ENCODE peak calls at places on chromosome 21, in eight cellular contexts. One of them, this sample, is unnamed.

GRCh38 chr21:31946236-31946635 is 73.4 kb downstream of the HUNK start:
- DNase-seq in HCT116: no peak
- DNase-seq in brain microvascular endothelial cell: no peak
- DNase-seq in OCI-LY7: no peak
- DNase-seq in cardiac muscle cell: no peak
- DNase-seq in left ventricle myocardium inferior: no peak
- DNase-seq in fibroblast of lung: no peak
- DNase-seq in CD8-positive, alpha-beta T cell: no peak
- DNase-seq in this sample: no peak

GRCh38 chr21:38954450-38955059 is 148.8 kb downstream of the ETS2 start:
- DNase-seq in CD8-positive, alpha-beta T cell: no peak
- DNase-seq in OCI-LY7: peak; percentile 3
- DNase-seq in brain microvascular endothelial cell: no peak
- DNase-seq in left ventricle myocardium inferior: no peak
- DNase-seq in HCT116: no peak
- DNase-seq in cardiac muscle cell: no peak
- DNase-seq in fibroblast of lung: no peak
- DNase-seq in this sample: no peak

GRCh38 chr21:26405071-26405470 is 168.0 kb downstream of the CYYR1 start:
- DNase-seq in OCI-LY7: no peak
- DNase-seq in CD8-positive, alpha-beta T cell: no peak
- DNase-seq in fibroblast of lung: peak; percentile 55
- DNase-seq in cardiac muscle cell: peak; percentile 49
- DNase-seq in brain microvascular endothelial cell: peak; percentile 67
- DNase-seq in HCT116: no peak
- DNase-seq in left ventricle myocardium inferior: no peak
- DNase-seq in this sample: peak; percentile 28

GRCh38 chr21:14602418-14602987 is 56.4 kb upstream of the SAMSN1 start:
- DNase-seq in OCI-LY7: peak; percentile 8
- DNase-seq in brain microvascular endothelial cell: no peak
- DNase-seq in CD8-positive, alpha-beta T cell: no peak
- DNase-seq in cardiac muscle cell: no peak
- DNase-seq in HCT116: no peak
- DNase-seq in left ventricle myocardium inferior: no peak
- DNase-seq in fibroblast of lung: no peak
- DNase-seq in this sample: peak; percentile 11

GRCh38 chr21:35476616-35477395 is 427.7 kb upstream of the RUNX1 start:
- DNase-seq in OCI-LY7: no peak
- DNase-seq in left ventricle myocardium inferior: no peak
- DNase-seq in fibroblast of lung: peak; percentile 74
- DNase-seq in brain microvascular endothelial cell: peak; percentile 62
- DNase-seq in HCT116: no peak
- DNase-seq in CD8-positive, alpha-beta T cell: no peak
- DNase-seq in cardiac muscle cell: peak; percentile 69
- DNase-seq in this sample: peak; percentile 77

GRCh38 chr21:32423320-32423719 is 10.8 kb downstream of the EVA1C start:
- DNase-seq in CD8-positive, alpha-beta T cell: no peak
- DNase-seq in fibroblast of lung: peak; percentile 98
- DNase-seq in cardiac muscle cell: peak; percentile 63
- DNase-seq in left ventricle myocardium inferior: no peak
- DNase-seq in OCI-LY7: no peak
- DNase-seq in brain microvascular endothelial cell: peak; percentile 84
- DNase-seq in HCT116: no peak
- DNase-seq in this sample: peak; percentile 77

GRCh38 chr21:27406297-27407009 is 439.6 kb upstream of the ADAMTS5 start:
- DNase-seq in left ventricle myocardium inferior: no peak
- DNase-seq in fibroblast of lung: peak; percentile 24
- DNase-seq in brain microvascular endothelial cell: no peak
- DNase-seq in OCI-LY7: no peak
- DNase-seq in cardiac muscle cell: peak; percentile 71
- DNase-seq in HCT116: no peak
- DNase-seq in CD8-positive, alpha-beta T cell: no peak
- DNase-seq in this sample: peak; percentile 84

GRCh38 chr21:33901421-33902288 is 13.9 kb downstream of the ATP5PO start:
- DNase-seq in left ventricle myocardium inferior: no peak
- DNase-seq in OCI-LY7: peak; percentile 24
- DNase-seq in CD8-positive, alpha-beta T cell: no peak
- DNase-seq in brain microvascular endothelial cell: peak; percentile 65
- DNase-seq in cardiac muscle cell: peak; percentile 84
- DNase-seq in fibroblast of lung: peak; percentile 70
- DNase-seq in HCT116: peak; percentile 38
- DNase-seq in this sample: peak; percentile 69

GRCh38 chr21:45639206-45640000 is 4.1 kb upstream of the PCBP3 start:
- DNase-seq in HCT116: no peak
- DNase-seq in fibroblast of lung: no peak
- DNase-seq in cardiac muscle cell: no peak
- DNase-seq in CD8-positive, alpha-beta T cell: no peak
- DNase-seq in left ventricle myocardium inferior: no peak
- DNase-seq in brain microvascular endothelial cell: no peak
- DNase-seq in OCI-LY7: no peak
- DNase-seq in this sample: no peak

GRCh38 chr21:45642122-45642813 is 1.3 kb upstream of the PCBP3 start:
- DNase-seq in fibroblast of lung: no peak
- DNase-seq in left ventricle myocardium inferior: no peak
- DNase-seq in cardiac muscle cell: peak; percentile 35
- DNase-seq in OCI-LY7: no peak
- DNase-seq in brain microvascular endothelial cell: no peak
- DNase-seq in CD8-positive, alpha-beta T cell: no peak
- DNase-seq in HCT116: no peak
- DNase-seq in this sample: no peak

GRCh38 chr21:45641480-45642035 is 2.0 kb upstream of the PCBP3 start:
- DNase-seq in brain microvascular endothelial cell: no peak
- DNase-seq in OCI-LY7: no peak
- DNase-seq in CD8-positive, alpha-beta T cell: no peak
- DNase-seq in HCT116: no peak
- DNase-seq in left ventricle myocardium inferior: no peak
- DNase-seq in fibroblast of lung: no peak
- DNase-seq in cardiac muscle cell: peak; percentile 11
- DNase-seq in this sample: no peak

GRCh38 chr21:45640001-45640887 is 3.3 kb upstream of the PCBP3 start:
- DNase-seq in fibroblast of lung: no peak
- DNase-seq in OCI-LY7: peak; percentile 79
- DNase-seq in brain microvascular endothelial cell: no peak
- DNase-seq in HCT116: no peak
- DNase-seq in cardiac muscle cell: no peak
- DNase-seq in left ventricle myocardium inferior: no peak
- DNase-seq in CD8-positive, alpha-beta T cell: no peak
- DNase-seq in this sample: no peak

DNA sequence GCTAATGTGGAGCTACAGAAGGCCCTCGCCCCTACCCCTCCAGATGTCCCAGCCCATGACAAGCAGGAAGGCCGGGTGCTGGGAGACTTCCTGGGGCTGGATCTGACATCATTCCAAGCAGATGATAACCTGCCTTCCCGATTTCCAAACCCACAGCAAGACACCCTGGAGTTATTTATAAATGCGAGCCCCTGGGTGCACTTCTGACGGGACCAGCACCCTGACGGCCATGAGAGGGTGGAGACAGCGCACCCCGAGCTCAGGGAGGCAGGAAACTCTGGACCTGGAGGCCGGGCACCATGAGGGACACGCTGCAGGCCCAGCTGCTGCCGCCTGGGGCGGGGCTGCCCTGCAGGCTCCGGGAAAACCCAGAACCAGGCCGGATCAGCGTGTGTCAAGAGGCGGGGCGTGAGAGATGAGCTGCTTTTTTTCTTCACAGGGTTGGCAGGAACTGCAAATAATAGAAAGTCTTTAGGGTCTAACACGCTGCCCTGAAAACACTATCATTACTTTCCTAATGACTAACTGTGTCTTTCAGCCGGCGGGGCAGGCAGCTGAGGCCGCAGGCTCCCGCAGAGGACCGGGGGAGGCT is 2.5 kb upstream of the PCBP3 start:
- DNase-seq in OCI-LY7: peak; percentile 47
- DNase-seq in fibroblast of lung: peak; percentile 22
- DNase-seq in cardiac muscle cell: peak; percentile 87
- DNase-seq in left ventricle myocardium inferior: no peak
- DNase-seq in brain microvascular endothelial cell: peak; percentile 61
- DNase-seq in CD8-positive, alpha-beta T cell: no peak
- DNase-seq in HCT116: no peak
- DNase-seq in this sample: peak; percentile 71
- TF ChIP-seq CTCF in OCI-LY7: peak; percentile 12
- TF ChIP-seq CTCF in fibroblast of lung: no peak
- TF ChIP-seq CTCF in cardiac muscle cell: peak; percentile 31
- TF ChIP-seq CTCF in left ventricle myocardium inferior: no peak
- TF ChIP-seq CTCF in brain microvascular endothelial cell: peak; percentile 47
- TF ChIP-seq CTCF in CD8-positive, alpha-beta T cell: no peak
- TF ChIP-seq CTCF in HCT116: no peak
- TF ChIP-seq CTCF in this sample: peak; percentile 38

GRCh38 chr21:45542667-45543370 is 579 bp upstream of the SLC19A1 start:
- DNase-seq in fibroblast of lung: no peak
- DNase-seq in cardiac muscle cell: no peak
- DNase-seq in brain microvascular endothelial cell: no peak
- DNase-seq in left ventricle myocardium inferior: peak; percentile 25
- DNase-seq in HCT116: no peak
- DNase-seq in CD8-positive, alpha-beta T cell: peak; percentile 15
- DNase-seq in OCI-LY7: no peak
- DNase-seq in this sample: no peak

GRCh38 chr21:45542242-45542666 is at the start of gene SLC19A1:
- DNase-seq in cardiac muscle cell: peak; percentile 69
- DNase-seq in OCI-LY7: peak; percentile 73
- DNase-seq in left ventricle myocardium inferior: peak; percentile 76
- DNase-seq in brain microvascular endothelial cell: no peak
- DNase-seq in CD8-positive, alpha-beta T cell: peak; percentile 73
- DNase-seq in HCT116: no peak
- DNase-seq in fibroblast of lung: peak; percentile 47
- DNase-seq in this sample: peak; percentile 45

GRCh38 chr21:45540601-45540970 is 1.7 kb downstream of the SLC19A1 start:
- DNase-seq in left ventricle myocardium inferior: peak; percentile 13
- DNase-seq in cardiac muscle cell: no peak
- DNase-seq in CD8-positive, alpha-beta T cell: no peak
- DNase-seq in HCT116: no peak
- DNase-seq in fibroblast of lung: no peak
- DNase-seq in OCI-LY7: no peak
- DNase-seq in brain microvascular endothelial cell: no peak
- DNase-seq in this sample: no peak

GRCh38 chr21:45539796-45540600 is 2.2 kb downstream of the SLC19A1 start:
- DNase-seq in fibroblast of lung: no peak
- DNase-seq in HCT116: no peak
- DNase-seq in OCI-LY7: no peak
- DNase-seq in left ventricle myocardium inferior: peak; percentile 10
- DNase-seq in brain microvascular endothelial cell: no peak
- DNase-seq in cardiac muscle cell: no peak
- DNase-seq in CD8-positive, alpha-beta T cell: peak; percentile 3
- DNase-seq in this sample: no peak

GRCh38 chr21:45541221-45542039 is 810 bp downstream of the SLC19A1 start:
- DNase-seq in HCT116: peak; percentile 31
- DNase-seq in CD8-positive, alpha-beta T cell: peak; percentile 75
- DNase-seq in OCI-LY7: peak; percentile 68
- DNase-seq in left ventricle myocardium inferior: peak; percentile 80
- DNase-seq in brain microvascular endothelial cell: no peak
- DNase-seq in cardiac muscle cell: peak; percentile 71
- DNase-seq in fibroblast of lung: peak; percentile 55
- DNase-seq in this sample: peak; percentile 36
- H3K4me3 ChIP-seq in HCT116: peak overlapping the region; percentile 92
- H3K4me3 ChIP-seq in CD8-positive, alpha-beta T cell: peak overlapping the region; percentile 53
- H3K4me3 ChIP-seq in OCI-LY7: peak overlapping the region; percentile 71
- H3K4me3 ChIP-seq in left ventricle myocardium inferior: peak overlapping the region; percentile 74
- H3K4me3 ChIP-seq in brain microvascular endothelial cell: peak overlapping the region; percentile 59
- H3K4me3 ChIP-seq in cardiac muscle cell: peak overlapping the region; percentile 96
- H3K4me3 ChIP-seq in fibroblast of lung: peak overlapping the region; percentile 24
- H3K4me3 ChIP-seq in this sample: peak overlapping the region; percentile 58

DNA sequence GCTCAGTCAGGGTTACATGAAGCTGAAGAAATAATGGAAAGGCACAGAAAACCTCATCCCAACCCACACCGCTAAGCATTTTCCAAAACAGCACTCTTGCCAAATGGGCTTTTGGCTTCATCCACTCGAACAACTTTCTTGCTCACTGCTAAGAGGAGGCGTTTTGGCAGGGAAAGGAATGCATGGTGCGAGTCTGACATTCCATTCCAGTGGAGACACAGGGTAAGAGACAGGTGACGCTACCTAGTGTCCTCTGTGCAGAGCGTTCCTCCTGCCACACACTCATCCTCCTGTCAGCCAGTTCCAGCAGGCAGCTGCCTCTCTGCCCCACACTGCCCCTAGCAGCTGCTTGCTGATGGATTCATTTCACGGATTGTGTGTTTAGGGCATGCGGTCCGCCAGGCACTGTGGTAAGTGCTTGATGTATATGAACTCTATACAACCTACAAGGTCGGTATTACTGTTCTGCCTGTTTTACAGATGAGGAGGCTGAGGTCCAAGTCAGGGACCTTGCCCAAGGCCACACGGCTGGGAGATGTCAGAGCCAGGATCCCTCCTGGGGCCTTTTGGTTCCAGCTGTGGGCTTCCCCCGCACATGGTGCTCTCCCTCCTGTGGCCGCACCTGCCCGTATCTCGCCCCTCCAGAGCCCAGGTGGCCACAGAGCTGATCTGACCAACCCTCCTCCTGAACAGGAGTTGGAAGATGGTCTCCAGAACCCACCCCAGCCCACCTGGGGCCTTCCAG is 25.7 kb upstream of the BACE2 start:
- DNase-seq in CD8-positive, alpha-beta T cell: no peak
- DNase-seq in cardiac muscle cell: peak; percentile 69
- DNase-seq in OCI-LY7: no peak
- DNase-seq in left ventricle myocardium inferior: no peak
- DNase-seq in brain microvascular endothelial cell: peak; percentile 6
- DNase-seq in HCT116: no peak
- DNase-seq in fibroblast of lung: peak; percentile 97
- DNase-seq in this sample: no peak
- TF ChIP-seq CTCF in CD8-positive, alpha-beta T cell: no peak
- TF ChIP-seq CTCF in cardiac muscle cell: no peak
- TF ChIP-seq CTCF in OCI-LY7: no peak
- TF ChIP-seq CTCF in left ventricle myocardium inferior: no peak
- TF ChIP-seq CTCF in brain microvascular endothelial cell: peak; percentile 8
- TF ChIP-seq CTCF in HCT116: no peak
- TF ChIP-seq CTCF in fibroblast of lung: no peak
- TF ChIP-seq CTCF in this sample: no peak

GRCh38 chr21:36479415-36480402 is at the start of gene CLDN14:
- DNase-seq in CD8-positive, alpha-beta T cell: no peak
- DNase-seq in OCI-LY7: no peak
- DNase-seq in brain microvascular endothelial cell: no peak
- DNase-seq in left ventricle myocardium inferior: peak; percentile 27
- DNase-seq in fibroblast of lung: peak; percentile 36
- DNase-seq in cardiac muscle cell: no peak
- DNase-seq in HCT116: no peak
- DNase-seq in this sample: peak; percentile 19
- H3K4me3 ChIP-seq in CD8-positive, alpha-beta T cell: no peak within 1 kb of the TSS
- H3K4me3 ChIP-seq in OCI-LY7: no peak within 1 kb of the TSS
- H3K4me3 ChIP-seq in brain microvascular endothelial cell: no peak within 1 kb of the TSS
- H3K4me3 ChIP-seq in left ventricle myocardium inferior: no peak within 1 kb of the TSS
- H3K4me3 ChIP-seq in fibroblast of lung: no peak within 1 kb of the TSS
- H3K4me3 ChIP-seq in cardiac muscle cell: no peak within 1 kb of the TSS
- H3K4me3 ChIP-seq in HCT116: no peak within 1 kb of the TSS
- H3K4me3 ChIP-seq in this sample: no peak within 1 kb of the TSS

DNA sequence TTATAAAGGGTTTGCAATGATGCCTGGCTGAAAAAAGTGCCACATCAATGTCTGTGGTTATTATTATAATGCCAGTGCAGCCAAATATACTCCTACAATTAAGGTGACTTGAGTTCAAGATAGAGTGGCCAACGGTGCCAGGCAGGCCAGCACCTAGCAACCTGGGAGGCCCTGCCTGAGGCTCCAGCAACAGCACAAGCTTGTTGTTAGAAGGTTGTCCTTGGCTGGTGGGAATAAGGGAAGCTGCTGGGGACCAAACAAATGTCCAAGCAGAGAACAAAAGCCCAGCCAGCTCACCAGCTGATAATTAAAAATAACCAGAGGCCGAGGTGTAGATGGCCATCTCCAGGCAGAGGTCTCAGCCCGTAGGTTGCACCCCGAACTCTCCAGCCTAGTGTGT is 2.0 kb downstream of the TMPRSS2 start:
- DNase-seq in CD8-positive, alpha-beta T cell: no peak
- DNase-seq in cardiac muscle cell: no peak
- DNase-seq in OCI-LY7: no peak
- DNase-seq in HCT116: no peak
- DNase-seq in brain microvascular endothelial cell: no peak
- DNase-seq in left ventricle myocardium inferior: no peak
- DNase-seq in fibroblast of lung: no peak
- DNase-seq in this sample: no peak
- TF ChIP-seq CTCF in CD8-positive, alpha-beta T cell: no peak
- TF ChIP-seq CTCF in cardiac muscle cell: no peak
- TF ChIP-seq CTCF in OCI-LY7: no peak
- TF ChIP-seq CTCF in HCT116: no peak
- TF ChIP-seq CTCF in brain microvascular endothelial cell: no peak
- TF ChIP-seq CTCF in left ventricle myocardium inferior: no peak
- TF ChIP-seq CTCF in fibroblast of lung: no peak
- TF ChIP-seq CTCF in this sample: no peak